ENCODE peak calls at places on chromosomes 11 and 22, in seven cellular contexts. G, U, Z, L, D, A and I are unnamed samples.

GRCh38 chr11:119832536-119832935 is 103.5 kb upstream of the NECTIN1 start:
- DNase-seq in G (no peak), U (peak; percentile 67), Z (peak; percentile 4), L (no peak), D (peak; percentile 71), A (no peak), I (peak; percentile 92)

GRCh38 chr11:79100093-79100704 is 340.6 kb downstream of the TENM4 start:
- DNase-seq in G (no peak), U (peak; percentile 55), Z (no peak), L (no peak), D (peak; percentile 30), A (no peak), I (peak; percentile 75)

GRCh38 chr11:69370984-69371709 is 77.2 kb downstream of the MYEOV start:
- DNase-seq in G (no peak), U (no peak), Z (no peak), L (no peak), D (no peak), A (no peak), I (no peak)

GRCh38 chr22:22233081-22233480 is 11.5 kb upstream of the VPREB1 start:
- DNase-seq in G (no peak), U (no peak), Z (no peak), L (no peak), D (no peak), A (no peak), I (no peak)

GRCh38 chr11:69950120-69950519 is 128.0 kb upstream of the ANO1 start:
- DNase-seq in G (no peak), U (no peak), Z (no peak), L (no peak), D (no peak), A (no peak), I (peak; percentile 70)

GRCh38 chr11:36253238-36253637 is 36.0 kb downstream of the COMMD9 start:
- DNase-seq in G (no peak), U (no peak), Z (no peak), L (no peak), D (no peak), A (no peak), I (peak; percentile 94)

GRCh38 chr11:27910186-27910941 is 197.6 kb downstream of the KIF18A start:
- DNase-seq in G (no peak), U (no peak), Z (no peak), L (no peak), D (no peak), A (no peak), I (no peak)

GRCh38 chr11:102446606-102447005 is 6.0 kb downstream of the TMEM123 start:
- DNase-seq in G (no peak), U (no peak), Z (peak; percentile 24), L (no peak), D (no peak), A (no peak), I (no peak)

GRCh38 chr22:50526849-50527801 is 1.7 kb upstream of the SCO2 start:
- DNase-seq in G (no peak), U (no peak), Z (no peak), L (no peak), D (peak; percentile 61), A (no peak), I (no peak)

GRCh38 chr11:66958956-66959274 is 732 bp upstream of the PC start:
- DNase-seq in G (no peak), U (no peak), Z (no peak), L (no peak), D (no peak), A (no peak), I (no peak)

GRCh38 chr22:40463017-40463631 is 92.7 kb downstream of the SGSM3 start:
- DNase-seq in G (peak; percentile 13), U (no peak), Z (no peak), L (no peak), D (no peak), A (no peak), I (no peak)

GRCh38 chr22:37345863-37346514 is 63.7 kb downstream of the CYTH4 start:
- DNase-seq in G (no peak), U (no peak), Z (peak; percentile 89), L (no peak), D (peak; percentile 44), A (no peak), I (no peak)

GRCh38 chr11:86184728-86185127 is 59.8 kb upstream of the EED start:
- DNase-seq in G (no peak), U (no peak), Z (no peak), L (no peak), D (no peak), A (no peak), I (no peak)

GRCh38 chr22:17871726-17872458 is 97.6 kb upstream of the BID start:
- DNase-seq in G (no peak), U (no peak), Z (no peak), L (no peak), D (no peak), A (no peak), I (no peak)

GRCh38 chr11:45285931-45286632 is at the start of gene SYT13:
- DNase-seq in G (no peak), U (peak; percentile 75), Z (no peak), L (no peak), D (peak; percentile 82), A (no peak), I (peak; percentile 32)

GRCh38 chr11:71929491-71929890 is 645 bp downstream of the RNF121 start:
- DNase-seq in G (no peak), U (no peak), Z (no peak), L (no peak), D (peak; percentile 12), A (no peak), I (no peak)

GRCh38 chr22:41382610-41383009 is 868 bp downstream of the TEF start:
- DNase-seq in G (no peak), U (no peak), Z (no peak), L (no peak), D (no peak), A (no peak), I (peak; percentile 60)

GRCh38 chr11:69449320-69450063 is 32.0 kb upstream of the LINC01488 start:
- DNase-seq in G (no peak), U (peak; percentile 50), Z (peak; percentile 35), L (no peak), D (no peak), A (no peak), I (no peak)

GRCh38 chr11:119254239-119254638 is 48.1 kb downstream of the CBL start:
- DNase-seq in G (no peak), U (no peak), Z (no peak), L (no peak), D (no peak), A (no peak), I (no peak)

GRCh38 chr11:95933594-95933993 is 9.7 kb upstream of the MTMR2 start:
- DNase-seq in G (no peak), U (no peak), Z (no peak), L (no peak), D (no peak), A (no peak), I (no peak)

GRCh38 chr11:122516686-122517085 is 138.8 kb upstream of the UBASH3B start:
- DNase-seq in G (no peak), U (no peak), Z (no peak), L (no peak), D (no peak), A (no peak), I (no peak)

GRCh38 chr22:27768027-27768640 is 33.4 kb downstream of the MN1 start:
- DNase-seq in G (no peak), U (no peak), Z (no peak), L (no peak), D (no peak), A (no peak), I (peak; percentile 33)

GRCh38 chr11:46332568-46333128 is 14.6 kb upstream of the DGKZ start:
- DNase-seq in G (no peak), U (no peak), Z (no peak), L (no peak), D (no peak), A (no peak), I (peak; percentile 80)

GRCh38 chr11:109972181-109972715 is 120.9 kb upstream of the ZC3H12C start:
- DNase-seq in G (no peak), U (no peak), Z (no peak), L (no peak), D (no peak), A (no peak), I (no peak)

GRCh38 chr11:116865696-116866095 is 28.3 kb upstream of the APOA1 start:
- DNase-seq in G (no peak), U (no peak), Z (peak; percentile 84), L (no peak), D (no peak), A (no peak), I (no peak)

GRCh38 chr22:39349967-39350802 is at the start of gene SYNGR1:
- DNase-seq in G (no peak), U (peak; percentile 46), Z (no peak), L (no peak), D (peak; percentile 16), A (no peak), I (peak; percentile 60)

GRCh38 chr22:43848366-43849171 is 13.7 kb downstream of the SULT4A1 start:
- DNase-seq in G (no peak), U (peak; percentile 55), Z (peak; percentile 11), L (no peak), D (no peak), A (no peak), I (peak; percentile 68)

GRCh38 chr11:68189888-68190287 is 23.2 kb downstream of the KMT5B start:
- DNase-seq in G (no peak), U (no peak), Z (no peak), L (no peak), D (no peak), A (no peak), I (no peak)